ENCODE peak calls at places on chromosome 20, in five cellular contexts. One of them, this sample, is unnamed.
A peak's percentile ranks its signal among the peaks of the same experiment; 100 is the strongest.

GRCh38 chr20:58179432-58180099 is 48.9 kb downstream of the ANKRD60 start:
- DNase-seq in SK-N-SH: peak; percentile 92
- DNase-seq in K562: peak; percentile 80
- DNase-seq in H1: peak; percentile 92
- DNase-seq in HepG2: peak; percentile 21
- DNase-seq in this sample: no peak

GRCh38 chr20:54704032-54704635 is 228.7 kb downstream of the DOK5 start:
- DNase-seq in H1: no peak
- DNase-seq in HepG2: no peak
- DNase-seq in K562: no peak
- DNase-seq in SK-N-SH: no peak
- DNase-seq in this sample: no peak

GRCh38 chr20:14336667-14337066 is 745 bp downstream of the FLRT3 start:
- DNase-seq in HepG2: peak; percentile 12
- DNase-seq in H1: no peak
- DNase-seq in K562: no peak
- DNase-seq in SK-N-SH: no peak
- DNase-seq in this sample: no peak

GRCh38 chr20:4453369-4453768 is 268.3 kb upstream of the PRND start:
- DNase-seq in SK-N-SH: no peak
- DNase-seq in K562: no peak
- DNase-seq in H1: no peak
- DNase-seq in HepG2: no peak
- DNase-seq in this sample: no peak

GRCh38 chr20:1965520-1966278 is 28.2 kb downstream of the PDYN start:
- DNase-seq in H1: peak; percentile 96
- DNase-seq in HepG2: peak; percentile 71
- DNase-seq in K562: peak; percentile 76
- DNase-seq in SK-N-SH: peak; percentile 84
- DNase-seq in this sample: peak; percentile 19

GRCh38 chr20:59772373-59772705 is 161.1 kb downstream of the SYCP2 start:
- DNase-seq in SK-N-SH: no peak
- DNase-seq in H1: no peak
- DNase-seq in HepG2: no peak
- DNase-seq in K562: no peak
- DNase-seq in this sample: no peak

GRCh38 chr20:31823360-31824124 is 4.4 kb downstream of the MYLK2 start:
- DNase-seq in HepG2: no peak
- DNase-seq in K562: no peak
- DNase-seq in SK-N-SH: peak; percentile 23
- DNase-seq in H1: no peak
- DNase-seq in this sample: no peak

GRCh38 chr20:61682998-61683681 is 382.5 kb downstream of the TAF4 start:
- DNase-seq in H1: no peak
- DNase-seq in SK-N-SH: no peak
- DNase-seq in K562: no peak
- DNase-seq in HepG2: no peak
- DNase-seq in this sample: no peak

GRCh38 chr20:38258545-38259223 is 1.9 kb downstream of the KIAA1755 start:
- DNase-seq in K562: no peak
- DNase-seq in H1: no peak
- DNase-seq in SK-N-SH: no peak
- DNase-seq in HepG2: no peak
- DNase-seq in this sample: no peak

DNA sequence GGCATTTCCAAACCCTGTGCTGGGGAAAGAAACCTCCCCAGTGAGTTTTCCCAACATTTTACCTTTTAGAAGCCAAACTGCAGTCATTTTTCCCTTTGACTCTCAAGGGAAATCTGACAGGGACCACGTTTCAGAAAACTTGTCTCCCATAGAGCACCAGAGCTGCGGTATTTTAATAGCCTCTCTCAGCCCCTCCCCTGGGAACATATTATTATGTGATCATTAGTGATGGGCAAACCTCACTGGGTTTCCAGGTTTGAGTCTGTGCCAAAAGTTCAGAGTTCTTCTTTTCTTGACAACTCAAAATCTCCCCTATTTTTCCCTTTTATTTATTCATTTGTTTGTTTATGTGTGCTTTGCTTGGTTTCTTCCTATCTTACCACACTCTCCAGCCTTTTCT is 36.6 kb upstream of the BMP2 start:
- DNase-seq in HepG2: no peak
- DNase-seq in SK-N-SH: no peak
- DNase-seq in K562: no peak
- DNase-seq in H1: no peak
- DNase-seq in this sample: no peak
- H3K9ac ChIP-seq in HepG2: no peak overlapping the region
- H3K9ac ChIP-seq in SK-N-SH: no peak overlapping the region
- H3K9ac ChIP-seq in K562: no peak overlapping the region
- H3K9ac ChIP-seq in H1: no peak overlapping the region
- H3K9ac ChIP-seq in this sample: no peak overlapping the region

GRCh38 chr20:16381444-16381843 is 191.8 kb downstream of the KIF16B start:
- DNase-seq in HepG2: no peak
- DNase-seq in K562: no peak
- DNase-seq in SK-N-SH: peak; percentile 11
- DNase-seq in H1: no peak
- DNase-seq in this sample: no peak

GRCh38 chr20:16388731-16389130 is 184.5 kb downstream of the KIF16B start:
- DNase-seq in H1: no peak
- DNase-seq in SK-N-SH: no peak
- DNase-seq in HepG2: no peak
- DNase-seq in K562: no peak
- DNase-seq in this sample: no peak

GRCh38 chr20:16385462-16385861 is 187.8 kb downstream of the KIF16B start:
- DNase-seq in SK-N-SH: no peak
- DNase-seq in K562: no peak
- DNase-seq in H1: no peak
- DNase-seq in HepG2: no peak
- DNase-seq in this sample: no peak

GRCh38 chr20:16387661-16388060 is 185.6 kb downstream of the KIF16B start:
- DNase-seq in H1: no peak
- DNase-seq in K562: no peak
- DNase-seq in SK-N-SH: no peak
- DNase-seq in HepG2: no peak
- DNase-seq in this sample: no peak

DNA sequence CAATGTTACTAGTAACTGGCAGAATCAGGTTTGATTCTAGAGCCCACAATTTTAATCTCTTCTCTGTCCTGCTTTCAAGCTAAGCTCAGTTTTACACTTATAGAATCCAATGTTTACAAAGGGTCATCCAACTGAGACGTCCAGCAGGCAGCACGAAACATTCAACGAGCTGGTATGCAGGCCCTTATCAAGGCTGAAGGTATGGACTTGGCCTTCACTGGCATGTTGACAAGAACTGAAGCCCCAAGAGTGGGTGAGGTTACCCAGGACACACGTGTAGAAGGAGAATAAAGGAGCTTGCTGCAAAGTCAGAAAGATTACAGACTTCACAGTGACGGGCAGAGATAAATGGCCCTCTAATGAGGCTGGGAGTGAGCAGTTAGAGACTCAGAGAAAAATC is 187.4 kb downstream of the KIF16B start:
- DNase-seq in HepG2: no peak
- DNase-seq in H1: no peak
- DNase-seq in SK-N-SH: no peak
- DNase-seq in K562: no peak
- DNase-seq in this sample: no peak
- TF ChIP-seq TAF1 in HepG2: no peak
- TF ChIP-seq TAF1 in H1: no peak
- TF ChIP-seq TAF1 in SK-N-SH: no peak
- TF ChIP-seq TAF1 in K562: no peak
- TF ChIP-seq TAF1 in this sample: no peak

DNA sequence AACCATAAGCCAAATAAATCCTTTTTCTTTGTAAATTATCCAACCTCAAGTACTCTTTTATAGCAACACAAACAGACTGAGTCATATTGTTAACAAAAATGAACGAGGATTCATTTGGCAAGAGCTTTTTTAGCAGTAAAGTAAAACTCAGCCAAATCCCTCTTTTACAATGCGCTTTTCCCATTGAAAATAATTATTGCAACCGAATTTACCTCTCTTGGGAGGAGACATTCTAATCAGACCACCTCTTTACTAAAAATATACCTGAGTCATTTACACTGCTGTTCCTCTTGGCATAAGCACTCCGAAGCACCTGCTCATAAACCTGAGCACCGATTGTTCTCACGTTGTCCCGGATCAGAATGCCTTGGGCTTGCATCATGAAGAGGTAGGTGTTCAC is 57.4 kb downstream of the B4GALT5 start:
- DNase-seq in H1: no peak
- DNase-seq in HepG2: no peak
- DNase-seq in SK-N-SH: no peak
- DNase-seq in K562: no peak
- DNase-seq in this sample: no peak
- TF ChIP-seq RAD21 in H1: no peak
- TF ChIP-seq RAD21 in HepG2: no peak
- TF ChIP-seq RAD21 in SK-N-SH: no peak
- TF ChIP-seq RAD21 in K562: no peak
- TF ChIP-seq RAD21 in this sample: no peak

DNA sequence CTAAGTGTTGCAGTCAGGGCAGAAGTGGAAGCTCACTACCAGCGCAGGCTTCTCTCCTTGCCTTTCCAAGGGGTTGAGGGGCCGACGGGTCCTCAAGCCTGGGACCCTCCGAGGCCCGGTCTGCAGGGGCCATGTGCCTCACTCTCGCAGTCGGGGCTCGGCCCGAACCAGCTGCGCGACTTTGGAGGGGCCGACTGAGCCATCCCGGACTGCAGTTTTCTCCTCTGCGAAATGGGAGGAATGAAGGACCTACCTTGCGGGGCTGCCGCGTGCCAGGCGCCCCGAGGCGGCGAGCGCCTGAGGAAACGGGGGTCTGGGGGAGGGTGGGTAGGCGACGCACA is 5.6 kb downstream of the LZTS3 start:
- DNase-seq in SK-N-SH: no peak
- DNase-seq in H1: no peak
- DNase-seq in K562: no peak
- DNase-seq in HepG2: no peak
- DNase-seq in this sample: no peak
- H3K9ac ChIP-seq in SK-N-SH: no peak overlapping the region
- H3K9ac ChIP-seq in H1: peak overlapping the region; percentile 13
- H3K9ac ChIP-seq in K562: no peak overlapping the region
- H3K9ac ChIP-seq in HepG2: peak overlapping the region; percentile 76
- H3K9ac ChIP-seq in this sample: no peak overlapping the region

GRCh38 chr20:16518068-16518783 is 55.0 kb downstream of the KIF16B start:
- DNase-seq in K562: peak; percentile 47
- DNase-seq in SK-N-SH: peak; percentile 60
- DNase-seq in H1: no peak
- DNase-seq in HepG2: peak; percentile 60
- DNase-seq in this sample: no peak
- TF ChIP-seq TAF1 in K562: no peak
- TF ChIP-seq TAF1 in SK-N-SH: no peak
- TF ChIP-seq TAF1 in H1: no peak
- TF ChIP-seq TAF1 in HepG2: no peak
- TF ChIP-seq TAF1 in this sample: no peak

DNA sequence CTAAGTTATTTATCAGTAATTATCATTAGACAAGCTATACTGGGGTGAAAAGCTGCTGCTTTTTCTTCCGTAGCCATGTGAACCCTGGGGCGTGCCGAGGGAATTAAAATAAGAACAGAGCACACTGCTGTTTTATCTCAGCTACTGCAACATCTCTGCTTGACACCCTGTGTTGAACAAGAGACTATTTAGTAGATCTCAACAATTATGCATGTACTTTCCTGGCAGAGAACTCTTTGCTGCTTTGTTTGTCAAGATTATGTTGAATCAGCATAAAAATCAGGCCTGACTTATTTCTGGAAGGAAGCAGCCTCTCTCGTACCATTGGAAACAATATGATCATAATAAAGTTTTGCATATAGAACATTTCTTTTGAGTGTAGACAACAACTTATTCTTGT is 1011.5 kb downstream of the KIF16B start:
- DNase-seq in H1: no peak
- DNase-seq in SK-N-SH: peak; percentile 9
- DNase-seq in HepG2: no peak
- DNase-seq in K562: no peak
- DNase-seq in this sample: no peak
- TF ChIP-seq RAD21 in H1: no peak
- TF ChIP-seq RAD21 in SK-N-SH: no peak
- TF ChIP-seq RAD21 in HepG2: no peak
- TF ChIP-seq RAD21 in K562: no peak
- TF ChIP-seq RAD21 in this sample: no peak

GRCh38 chr20:21569586-21569985 is 55.7 kb upstream of the NKX2-2 start:
- DNase-seq in HepG2: no peak
- DNase-seq in SK-N-SH: no peak
- DNase-seq in H1: no peak
- DNase-seq in K562: no peak
- DNase-seq in this sample: no peak

GRCh38 chr20:21573259-21573658 is 59.4 kb upstream of the NKX2-2 start:
- DNase-seq in SK-N-SH: no peak
- DNase-seq in HepG2: no peak
- DNase-seq in K562: no peak
- DNase-seq in H1: no peak
- DNase-seq in this sample: no peak

GRCh38 chr20:21571841-21572690 is 58.2 kb upstream of the NKX2-2 start:
- DNase-seq in HepG2: peak; percentile 23
- DNase-seq in SK-N-SH: peak; percentile 35
- DNase-seq in K562: peak; percentile 26
- DNase-seq in H1: peak; percentile 57
- DNase-seq in this sample: no peak

GRCh38 chr20:21574443-21574842 is 60.6 kb upstream of the NKX2-2 start:
- DNase-seq in SK-N-SH: no peak
- DNase-seq in HepG2: no peak
- DNase-seq in K562: no peak
- DNase-seq in H1: no peak
- DNase-seq in this sample: no peak

GRCh38 chr20:21570285-21570992 is 56.6 kb upstream of the NKX2-2 start:
- DNase-seq in HepG2: no peak
- DNase-seq in K562: no peak
- DNase-seq in H1: no peak
- DNase-seq in SK-N-SH: no peak
- DNase-seq in this sample: no peak
- H3K9ac ChIP-seq in HepG2: no peak overlapping the region
- H3K9ac ChIP-seq in K562: no peak overlapping the region
- H3K9ac ChIP-seq in H1: no peak overlapping the region
- H3K9ac ChIP-seq in SK-N-SH: no peak overlapping the region
- H3K9ac ChIP-seq in this sample: no peak overlapping the region

GRCh38 chr20:10848810-10849370 is 175.1 kb upstream of the JAG1 start:
- DNase-seq in H1: no peak
- DNase-seq in K562: no peak
- DNase-seq in HepG2: peak; percentile 93
- DNase-seq in SK-N-SH: no peak
- DNase-seq in this sample: peak; percentile 11
- TF ChIP-seq TAF1 in H1: no peak
- TF ChIP-seq TAF1 in K562: no peak
- TF ChIP-seq TAF1 in HepG2: no peak
- TF ChIP-seq TAF1 in SK-N-SH: no peak
- TF ChIP-seq TAF1 in this sample: no peak